ENCODE peak calls at places on chromosomes 16 and 17, in nine cellular contexts. L, F, D, Z, V, W, S, R and U are unnamed samples.

GRCh38 chr16:75043175-75043937 is 44.5 kb downstream of the ZNRF1 start:
- DNase-seq in R (no peak), F (no peak), Z (no peak), V (no peak), L (no peak), S (no peak), D (no peak), W (no peak), U (no peak)

GRCh38 chr16:5874899-5875298 is 777.3 kb upstream of the EEF2KMT start:
- DNase-seq in L (no peak), S (no peak), Z (no peak), F (no peak), R (no peak), V (no peak), D (no peak), W (no peak), U (no peak)

GRCh38 chr16:20321671-20322070 is 5.6 kb downstream of the GP2 start:
- DNase-seq in V (no peak), W (no peak), F (no peak), S (no peak), D (no peak), Z (no peak), R (no peak), L (no peak), U (no peak)

GRCh38 chr17:79097226-79098055 is 22.8 kb downstream of the ENGASE start:
- DNase-seq in L (no peak), D (no peak), R (no peak), W (no peak), Z (no peak), S (no peak), F (no peak), V (no peak), U (no peak)

GRCh38 chr16:85970712-85971220 is 71.8 kb downstream of the IRF8 start:
- DNase-seq in F (no peak), D (no peak), S (no peak), V (no peak), L (no peak), Z (no peak), W (no peak), R (no peak), U (no peak)

GRCh38 chr17:29256735-29257466 is 10.2 kb downstream of the CRYBA1 start:
- DNase-seq in W (no peak), F (no peak), R (no peak), S (no peak), D (no peak), Z (no peak), L (no peak), V (no peak), U (no peak)

GRCh38 chr16:54430491-54431030 is 144.0 kb upstream of the IRX3 start:
- DNase-seq in S (no peak), V (no peak), W (no peak), F (no peak), R (no peak), D (no peak), L (no peak), Z (peak; percentile 40), U (no peak)

GRCh38 chr16:4904942-4905615 is 31.9 kb downstream of the PPL start:
- DNase-seq in L (no peak), D (no peak), F (no peak), S (no peak), V (no peak), Z (no peak), W (no peak), R (no peak), U (no peak)

GRCh38 chr17:66749217-66749832 is 85.6 kb upstream of the CACNG5 start:
- DNase-seq in W (no peak), S (no peak), D (no peak), F (no peak), R (no peak), L (no peak), Z (no peak), V (no peak), U (no peak)

GRCh38 chr17:50478391-50479361 is at the start of gene RSAD1:
- DNase-seq in R (peak; percentile 96), F (peak; percentile 93), D (peak; percentile 53), W (peak; percentile 87), L (peak; percentile 91), S (peak; percentile 85), Z (peak; percentile 39), V (peak; percentile 54), U (peak; percentile 87)

GRCh38 chr16:78259883-78260282 is 160.4 kb downstream of the WWOX start:
- DNase-seq in D (no peak), V (no peak), L (no peak), W (peak; percentile 44), Z (no peak), R (no peak), F (no peak), S (no peak), U (no peak)

GRCh38 chr17:62966426-62967110 is 533 bp downstream of the TANC2 start:
- DNase-seq in R (peak; percentile 14), S (peak; percentile 28), V (no peak), L (peak; percentile 57), Z (no peak), F (peak; percentile 8), D (no peak), W (no peak), U (peak; percentile 71)